ENCODE peak calls at places on chromosome 12, in ten cellular contexts. P, D, E, H, G, C, A, B, L and U are unnamed samples.

GRCh38 chr12:122104844-122105243 is 26.3 kb downstream of the MLXIP start:
- DNase-seq in P (no peak), D (no peak), E (no peak), H (no peak), G (no peak), C (peak), A (no peak), B (no peak), L (no peak), U (no peak)

GRCh38 chr12:96093543-96094196 is 58.3 kb upstream of the LTA4H start:
- DNase-seq in P (no peak), D (peak), E (no peak), H (no peak), G (no peak), C (no peak), A (no peak), B (no peak), L (no peak), U (no peak)

GRCh38 chr12:91017511-91018263 is 12.9 kb upstream of the EPYC start:
- DNase-seq in P (no peak), D (no peak), E (no peak), H (no peak), G (no peak), C (no peak), A (no peak), B (no peak), L (no peak), U (no peak)

GRCh38 chr12:91441996-91442395 is 259.4 kb upstream of the DCN start:
- DNase-seq in P (no peak), D (no peak), E (no peak), H (no peak), G (no peak), C (no peak), A (no peak), B (no peak), L (no peak), U (no peak)

GRCh38 chr12:104863549-104863948 is 94.5 kb downstream of the SLC41A2 start:
- DNase-seq in P (no peak), D (peak), E (peak), H (no peak), G (peak), C (no peak), A (no peak), B (no peak), L (no peak), U (no peak)

GRCh38 chr12:20194171-20194570 is 174.2 kb upstream of the PDE3A start:
- DNase-seq in P (peak), D (no peak), E (no peak), H (peak), G (peak), C (peak), A (peak), B (no peak), L (no peak), U (no peak)

GRCh38 chr12:26327975-26328635 is 132.7 kb downstream of the SSPN start:
- DNase-seq in P (no peak), D (no peak), E (no peak), H (no peak), G (no peak), C (no peak), A (no peak), B (no peak), L (no peak), U (no peak)

GRCh38 chr12:121697093-121697698 is 15.4 kb upstream of the TMEM120B start:
- DNase-seq in P (no peak), D (peak), E (no peak), H (peak), G (peak), C (no peak), A (peak), B (no peak), L (peak), U (peak)

GRCh38 chr12:41106315-41106714 is 81.8 kb upstream of the PDZRN4 start:
- DNase-seq in P (no peak), D (no peak), E (no peak), H (no peak), G (no peak), C (no peak), A (no peak), B (no peak), L (no peak), U (no peak)

GRCh38 chr12:1807489-1807888 is 12.9 kb upstream of the LRTM2 start:
- DNase-seq in P (no peak), D (no peak), E (no peak), H (no peak), G (no peak), C (no peak), A (no peak), B (no peak), L (no peak), U (no peak)

GRCh38 chr12:117100251-117100650 is 1.0 kb upstream of the TESC start:
- DNase-seq in P (no peak), D (peak), E (no peak), H (peak), G (peak), C (no peak), A (peak), B (no peak), L (peak), U (no peak)

GRCh38 chr12:107134558-107134957 is 41.2 kb upstream of the CRY1 start:
- DNase-seq in P (peak), D (peak), E (no peak), H (peak), G (no peak), C (peak), A (no peak), B (peak), L (peak), U (peak)

GRCh38 chr12:89928467-89928866 is 219.8 kb upstream of the ATP2B1 start:
- DNase-seq in P (no peak), D (no peak), E (no peak), H (no peak), G (no peak), C (no peak), A (no peak), B (no peak), L (no peak), U (no peak)

GRCh38 chr12:6089041-6089823 is 35.2 kb downstream of the VWF start:
- DNase-seq in P (no peak), D (peak), E (peak), H (no peak), G (no peak), C (peak), A (no peak), B (no peak), L (peak), U (peak)

GRCh38 chr12:122858591-122859302 is 23.5 kb downstream of the HIP1R start:
- DNase-seq in P (no peak), D (no peak), E (no peak), H (no peak), G (no peak), C (no peak), A (no peak), B (no peak), L (no peak), U (no peak)

GRCh38 chr12:16347391-16348298 is at the start of gene MGST1:
- DNase-seq in P (peak), D (peak), E (peak), H (peak), G (peak), C (peak), A (peak), B (no peak), L (peak), U (peak)

GRCh38 chr12:132788375-132789098 is 26.9 kb upstream of the ANKLE2 start:
- DNase-seq in P (no peak), D (no peak), E (no peak), H (no peak), G (no peak), C (no peak), A (no peak), B (no peak), L (no peak), U (no peak)

GRCh38 chr12:12551115-12551514 is 11.5 kb downstream of the DUSP16 start:
- DNase-seq in P (no peak), D (no peak), E (no peak), H (no peak), G (no peak), C (no peak), A (no peak), B (no peak), L (no peak), U (no peak)

GRCh38 chr12:85693093-85693665 is 143.0 kb downstream of the RASSF9 start:
- DNase-seq in P (no peak), D (no peak), E (no peak), H (no peak), G (no peak), C (no peak), A (no peak), B (no peak), L (no peak), U (no peak)

GRCh38 chr12:102903318-102904007 is 13.6 kb downstream of the PAH start:
- DNase-seq in P (no peak), D (no peak), E (no peak), H (no peak), G (no peak), C (no peak), A (no peak), B (no peak), L (no peak), U (no peak)

GRCh38 chr12:80814453-80814852 is 97.7 kb downstream of the MYF5 start:
- DNase-seq in P (no peak), D (no peak), E (no peak), H (no peak), G (no peak), C (peak), A (no peak), B (no peak), L (no peak), U (no peak)

GRCh38 chr12:94640134-94640928 is 10.0 kb downstream of the TMCC3 start:
- DNase-seq in P (no peak), D (peak), E (peak), H (no peak), G (peak), C (no peak), A (peak), B (peak), L (no peak), U (peak)

GRCh38 chr12:52182456-52182855 is 9.4 kb downstream of the KRT80 start:
- DNase-seq in P (no peak), D (no peak), E (no peak), H (no peak), G (no peak), C (no peak), A (peak), B (no peak), L (no peak), U (no peak)

GRCh38 chr12:52181757-52182156 is 10.1 kb downstream of the KRT80 start:
- DNase-seq in P (no peak), D (no peak), E (no peak), H (peak), G (peak), C (peak), A (peak), B (no peak), L (no peak), U (no peak)

GRCh38 chr12:52182898-52183543 is 8.8 kb downstream of the KRT80 start:
- DNase-seq in P (no peak), D (peak), E (no peak), H (no peak), G (no peak), C (peak), A (peak), B (no peak), L (no peak), U (no peak)

GRCh38 chr12:52179396-52179973 is 12.3 kb downstream of the KRT80 start:
- DNase-seq in P (no peak), D (no peak), E (no peak), H (no peak), G (no peak), C (no peak), A (no peak), B (no peak), L (no peak), U (no peak)

GRCh38 chr12:52180971-52181628 is 10.7 kb downstream of the KRT80 start:
- DNase-seq in P (no peak), D (no peak), E (no peak), H (no peak), G (no peak), C (peak), A (no peak), B (no peak), L (no peak), U (no peak)
- H3K9ac ChIP-seq in P (no peak), D (no peak), E (no peak), H (no peak), G (no peak), C (no peak), A (no peak), B (no peak), L (peak), U (no peak)

GRCh38 chr12:123941485-123942276 is 30.9 kb downstream of the CCDC92 start:
- DNase-seq in P (no peak), D (no peak), E (no peak), H (no peak), G (peak), C (no peak), A (no peak), B (no peak), L (no peak), U (no peak)

GRCh38 chr12:123942911-123943648 is 29.6 kb downstream of the CCDC92 start:
- DNase-seq in P (no peak), D (no peak), E (no peak), H (no peak), G (peak), C (no peak), A (no peak), B (no peak), L (no peak), U (no peak)

GRCh38 chr12:123941000-123941399 is 31.6 kb downstream of the CCDC92 start:
- DNase-seq in P (no peak), D (no peak), E (no peak), H (no peak), G (no peak), C (no peak), A (no peak), B (no peak), L (no peak), U (no peak)

GRCh38 chr12:123940627-123940966 is 32.0 kb downstream of the CCDC92 start:
- DNase-seq in P (no peak), D (no peak), E (no peak), H (no peak), G (no peak), C (no peak), A (no peak), B (no peak), L (no peak), U (no peak)

DNA sequence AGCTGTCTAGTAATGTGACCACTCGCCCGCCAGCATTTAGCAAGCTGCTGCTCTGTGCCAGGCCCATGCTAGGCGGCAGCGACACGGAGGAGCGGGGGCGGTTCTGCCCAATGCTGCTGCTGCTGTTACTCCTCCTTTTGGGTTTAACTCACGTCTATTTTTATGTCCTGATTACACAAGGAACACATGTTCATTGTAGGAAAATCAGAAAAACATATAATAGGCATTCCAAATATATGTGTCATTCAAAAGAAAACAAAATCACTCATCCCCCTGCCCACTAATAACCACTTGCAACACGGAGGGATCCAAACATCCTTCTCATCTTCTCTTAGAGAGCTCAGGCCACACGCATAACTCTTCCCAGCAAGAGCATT is 30.4 kb downstream of the CCDC92 start:
- DNase-seq in P (no peak), D (peak), E (peak), H (no peak), G (peak), C (no peak), A (peak), B (no peak), L (no peak), U (no peak)
- H3K9ac ChIP-seq in P (no peak), D (peak), E (no peak), H (no peak), G (no peak), C (no peak), A (no peak), B (no peak), L (no peak), U (no peak)

GRCh38 chr12:70686907-70687306 is 49.7 kb upstream of the PTPRB start:
- DNase-seq in P (no peak), D (no peak), E (no peak), H (no peak), G (no peak), C (no peak), A (no peak), B (no peak), L (no peak), U (no peak)

GRCh38 chr12:70686299-70686698 is 49.1 kb upstream of the PTPRB start:
- DNase-seq in P (no peak), D (no peak), E (no peak), H (no peak), G (no peak), C (no peak), A (no peak), B (no peak), L (no peak), U (no peak)

GRCh38 chr12:70695361-70696023 is 58.3 kb upstream of the PTPRB start:
- DNase-seq in P (no peak), D (no peak), E (no peak), H (no peak), G (no peak), C (no peak), A (no peak), B (no peak), L (no peak), U (no peak)

GRCh38 chr12:70692681-70693288 is 55.6 kb upstream of the PTPRB start:
- DNase-seq in P (no peak), D (peak), E (peak), H (peak), G (peak), C (peak), A (peak), B (no peak), L (peak), U (peak)

DNA sequence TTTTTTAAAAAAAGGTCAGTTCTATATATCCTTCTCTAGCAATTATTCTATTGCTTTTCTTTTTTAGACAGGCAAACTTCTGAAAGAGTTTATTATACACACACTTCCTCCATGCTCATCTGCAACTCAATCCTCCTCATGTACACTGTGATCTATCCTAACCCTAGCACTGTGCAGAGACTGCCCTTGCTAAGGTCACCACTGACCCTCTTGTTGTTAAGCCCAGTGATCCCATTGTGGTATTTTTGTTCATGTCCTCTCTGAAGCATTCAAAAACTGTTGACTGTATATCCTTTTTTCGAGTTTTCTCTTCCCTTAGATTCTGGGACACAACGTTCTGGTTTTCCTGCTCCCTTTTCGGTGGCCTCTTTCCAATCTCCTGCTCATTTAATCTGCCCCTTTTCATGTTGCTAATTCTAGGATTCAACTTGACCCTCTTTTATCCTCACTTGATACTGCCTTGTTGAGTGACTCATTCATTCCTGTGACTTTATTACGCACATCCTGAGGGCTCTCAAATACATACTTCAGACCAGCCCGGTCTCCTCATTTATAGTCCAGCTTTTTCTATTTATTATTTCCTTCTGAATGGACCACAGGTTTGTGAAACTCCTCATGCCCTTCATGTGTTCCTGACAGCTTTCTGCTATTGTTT is 53.9 kb upstream of the PTPRB start:
- DNase-seq in P (no peak), D (no peak), E (no peak), H (no peak), G (no peak), C (no peak), A (peak), B (no peak), L (no peak), U (no peak)
- H3K9ac ChIP-seq in P (no peak), D (no peak), E (no peak), H (no peak), G (no peak), C (no peak), A (no peak), B (no peak), L (no peak), U (no peak)

DNA sequence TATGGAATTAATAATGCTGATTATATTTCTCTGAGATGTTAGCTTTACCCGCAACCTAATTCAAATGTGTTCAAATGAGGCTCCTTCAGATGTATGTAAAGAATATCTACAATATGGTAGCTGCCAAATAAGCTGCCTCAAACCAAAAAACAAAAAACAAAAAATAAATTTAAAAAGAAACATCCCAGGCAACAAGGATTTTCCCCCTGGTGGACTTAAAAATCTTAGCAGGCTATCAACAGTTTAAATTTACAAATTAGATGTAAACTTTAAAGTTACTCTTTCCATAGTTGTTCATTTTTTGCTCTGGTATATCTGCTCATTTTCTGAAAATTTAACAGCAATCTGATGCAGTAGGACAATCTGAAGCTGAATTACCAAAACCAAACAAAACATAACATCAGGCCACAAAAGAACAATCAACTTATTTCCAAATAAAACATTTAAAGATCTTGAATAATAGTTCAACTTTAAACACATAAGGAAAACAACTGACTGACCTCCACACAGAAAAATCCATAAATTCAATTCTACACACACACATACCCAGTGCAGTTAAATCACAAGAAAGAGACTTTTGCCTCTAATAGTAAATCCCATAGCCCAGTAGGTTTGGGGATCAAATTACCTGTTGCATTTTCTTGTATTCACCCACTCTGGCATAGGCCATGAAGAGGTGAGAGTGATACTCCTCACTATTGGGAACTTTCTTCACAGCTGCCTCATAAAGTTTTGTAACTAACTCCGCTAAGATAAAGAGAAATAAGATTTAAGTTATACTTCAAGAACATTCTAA is 21.3 kb downstream of the NAA25 start:
- DNase-seq in P (no peak), D (no peak), E (no peak), H (no peak), G (no peak), C (no peak), A (peak), B (no peak), L (no peak), U (no peak)
- H3K9ac ChIP-seq in P (no peak), D (no peak), E (no peak), H (no peak), G (no peak), C (no peak), A (peak), B (no peak), L (no peak), U (no peak)

GRCh38 chr12:109735825-109736551 is 22.4 kb downstream of the FAM222A start:
- DNase-seq in P (no peak), D (no peak), E (no peak), H (no peak), G (no peak), C (no peak), A (no peak), B (no peak), L (no peak), U (no peak)
- H3K9ac ChIP-seq in P (no peak), D (no peak), E (no peak), H (no peak), G (no peak), C (peak), A (no peak), B (no peak), L (no peak), U (no peak)

GRCh38 chr12:49783917-49784676 is 42.7 kb downstream of the TMBIM6 start:
- DNase-seq in P (no peak), D (no peak), E (no peak), H (no peak), G (peak), C (no peak), A (peak), B (no peak), L (no peak), U (no peak)
- H3K9ac ChIP-seq in P (no peak), D (no peak), E (no peak), H (no peak), G (no peak), C (no peak), A (peak), B (no peak), L (no peak), U (no peak)